ENCODE peak calls at places on chromosome 20, in five cellular contexts. One of them, this sample, is unnamed.

GRCh38 chr20:50868509-50869495 is 62.4 kb downstream of the ADNP start:
- DNase-seq in CD8-positive, alpha-beta memory T cell: no peak
- DNase-seq in left ventricle myocardium inferior: no peak
- DNase-seq in right lobe of liver: no peak
- DNase-seq in brain microvascular endothelial cell: peak; percentile 5
- DNase-seq in this sample: no peak

GRCh38 chr20:51631011-51631950 is 88.8 kb upstream of the NFATC2 start:
- DNase-seq in right lobe of liver: no peak
- DNase-seq in brain microvascular endothelial cell: peak; percentile 99
- DNase-seq in CD8-positive, alpha-beta memory T cell: no peak
- DNase-seq in left ventricle myocardium inferior: peak; percentile 40
- DNase-seq in this sample: peak; percentile 48

GRCh38 chr20:13336308-13337089 is 115.4 kb downstream of the ISM1 start:
- DNase-seq in brain microvascular endothelial cell: no peak
- DNase-seq in left ventricle myocardium inferior: no peak
- DNase-seq in CD8-positive, alpha-beta memory T cell: no peak
- DNase-seq in right lobe of liver: peak; percentile 43
- DNase-seq in this sample: no peak

GRCh38 chr20:54292186-54292585 is 84.3 kb downstream of the PFDN4 start:
- DNase-seq in left ventricle myocardium inferior: no peak
- DNase-seq in CD8-positive, alpha-beta memory T cell: no peak
- DNase-seq in brain microvascular endothelial cell: no peak
- DNase-seq in right lobe of liver: no peak
- DNase-seq in this sample: no peak

GRCh38 chr20:17226410-17227198 is at the start of gene PCSK2:
- DNase-seq in right lobe of liver: no peak
- DNase-seq in left ventricle myocardium inferior: peak; percentile 24
- DNase-seq in CD8-positive, alpha-beta memory T cell: no peak
- DNase-seq in brain microvascular endothelial cell: peak; percentile 24
- DNase-seq in this sample: peak; percentile 95

GRCh38 chr20:290081-290831 is at the start of gene C20orf96:
- DNase-seq in left ventricle myocardium inferior: peak; percentile 93
- DNase-seq in right lobe of liver: peak; percentile 94
- DNase-seq in brain microvascular endothelial cell: peak; percentile 90
- DNase-seq in CD8-positive, alpha-beta memory T cell: peak; percentile 80
- DNase-seq in this sample: peak; percentile 89

GRCh38 chr20:59807909-59808728 is 125.3 kb downstream of the SYCP2 start:
- DNase-seq in left ventricle myocardium inferior: no peak
- DNase-seq in CD8-positive, alpha-beta memory T cell: no peak
- DNase-seq in right lobe of liver: no peak
- DNase-seq in brain microvascular endothelial cell: no peak
- DNase-seq in this sample: no peak

GRCh38 chr20:8749986-8750385 is 318.9 kb upstream of the PLCB4 start:
- DNase-seq in right lobe of liver: no peak
- DNase-seq in brain microvascular endothelial cell: peak; percentile 41
- DNase-seq in CD8-positive, alpha-beta memory T cell: no peak
- DNase-seq in left ventricle myocardium inferior: no peak
- DNase-seq in this sample: no peak

GRCh38 chr20:38630727-38631126 is 29.1 kb downstream of the ARHGAP40 start:
- DNase-seq in CD8-positive, alpha-beta memory T cell: no peak
- DNase-seq in right lobe of liver: no peak
- DNase-seq in left ventricle myocardium inferior: no peak
- DNase-seq in brain microvascular endothelial cell: no peak
- DNase-seq in this sample: no peak

GRCh38 chr20:16927031-16927430 is 178.9 kb downstream of the OTOR start:
- DNase-seq in right lobe of liver: no peak
- DNase-seq in CD8-positive, alpha-beta memory T cell: no peak
- DNase-seq in brain microvascular endothelial cell: no peak
- DNase-seq in left ventricle myocardium inferior: no peak
- DNase-seq in this sample: no peak

GRCh38 chr20:9071976-9072726 is 3.3 kb downstream of the PLCB4 start:
- DNase-seq in left ventricle myocardium inferior: no peak
- DNase-seq in right lobe of liver: no peak
- DNase-seq in brain microvascular endothelial cell: no peak
- DNase-seq in CD8-positive, alpha-beta memory T cell: no peak
- DNase-seq in this sample: no peak

GRCh38 chr20:32164984-32165735 is 42.4 kb downstream of the PLAGL2 start:
- DNase-seq in CD8-positive, alpha-beta memory T cell: no peak
- DNase-seq in right lobe of liver: no peak
- DNase-seq in brain microvascular endothelial cell: no peak
- DNase-seq in left ventricle myocardium inferior: no peak
- DNase-seq in this sample: no peak

GRCh38 chr20:703426-703825 is 27.8 kb upstream of the SCRT2 start:
- DNase-seq in left ventricle myocardium inferior: no peak
- DNase-seq in CD8-positive, alpha-beta memory T cell: no peak
- DNase-seq in brain microvascular endothelial cell: no peak
- DNase-seq in right lobe of liver: no peak
- DNase-seq in this sample: no peak

GRCh38 chr20:14374191-14374590 is 36.8 kb upstream of the FLRT3 start:
- DNase-seq in right lobe of liver: no peak
- DNase-seq in CD8-positive, alpha-beta memory T cell: no peak
- DNase-seq in brain microvascular endothelial cell: no peak
- DNase-seq in left ventricle myocardium inferior: no peak
- DNase-seq in this sample: no peak

GRCh38 chr20:3071610-3072529 is at the start of gene OXT:
- DNase-seq in brain microvascular endothelial cell: no peak
- DNase-seq in CD8-positive, alpha-beta memory T cell: peak; percentile 69
- DNase-seq in left ventricle myocardium inferior: peak; percentile 56
- DNase-seq in right lobe of liver: peak; percentile 56
- DNase-seq in this sample: no peak

GRCh38 chr20:33539129-33539528 is 49.2 kb downstream of the CBFA2T2 start:
- DNase-seq in left ventricle myocardium inferior: no peak
- DNase-seq in right lobe of liver: no peak
- DNase-seq in CD8-positive, alpha-beta memory T cell: no peak
- DNase-seq in brain microvascular endothelial cell: no peak
- DNase-seq in this sample: no peak

GRCh38 chr20:23125159-23125558 is 39.0 kb upstream of the CD93 start:
- DNase-seq in right lobe of liver: no peak
- DNase-seq in brain microvascular endothelial cell: no peak
- DNase-seq in CD8-positive, alpha-beta memory T cell: no peak
- DNase-seq in left ventricle myocardium inferior: no peak
- DNase-seq in this sample: no peak

GRCh38 chr20:3172933-3173581 is at the start of gene LZTS3:
- DNase-seq in left ventricle myocardium inferior: peak; percentile 75
- DNase-seq in right lobe of liver: peak; percentile 72
- DNase-seq in brain microvascular endothelial cell: peak; percentile 36
- DNase-seq in CD8-positive, alpha-beta memory T cell: peak; percentile 90
- DNase-seq in this sample: peak; percentile 88

GRCh38 chr20:17530716-17531536 is at the start of gene BFSP1:
- DNase-seq in right lobe of liver: peak; percentile 74
- DNase-seq in brain microvascular endothelial cell: peak; percentile 31
- DNase-seq in CD8-positive, alpha-beta memory T cell: no peak
- DNase-seq in left ventricle myocardium inferior: peak; percentile 47
- DNase-seq in this sample: peak; percentile 28

GRCh38 chr20:8388707-8389106 is 256.6 kb downstream of the PLCB1 start:
- DNase-seq in CD8-positive, alpha-beta memory T cell: no peak
- DNase-seq in left ventricle myocardium inferior: no peak
- DNase-seq in brain microvascular endothelial cell: peak; percentile 8
- DNase-seq in right lobe of liver: no peak
- DNase-seq in this sample: no peak

GRCh38 chr20:22810626-22811559 is 224.2 kb upstream of the SSTR4 start:
- DNase-seq in CD8-positive, alpha-beta memory T cell: no peak
- DNase-seq in brain microvascular endothelial cell: no peak
- DNase-seq in left ventricle myocardium inferior: no peak
- DNase-seq in right lobe of liver: no peak
- DNase-seq in this sample: peak; percentile 97

GRCh38 chr20:63224272-63225081 is 8.5 kb upstream of the YTHDF1 start:
- DNase-seq in CD8-positive, alpha-beta memory T cell: no peak
- DNase-seq in brain microvascular endothelial cell: peak; percentile 27
- DNase-seq in left ventricle myocardium inferior: peak; percentile 60
- DNase-seq in right lobe of liver: no peak
- DNase-seq in this sample: peak; percentile 94

GRCh38 chr20:44990425-44990824 is 24.1 kb downstream of the STK4 start:
- DNase-seq in right lobe of liver: no peak
- DNase-seq in brain microvascular endothelial cell: no peak
- DNase-seq in CD8-positive, alpha-beta memory T cell: no peak
- DNase-seq in left ventricle myocardium inferior: no peak
- DNase-seq in this sample: no peak

GRCh38 chr20:6468751-6469150 is 298.7 kb upstream of the BMP2 start:
- DNase-seq in right lobe of liver: no peak
- DNase-seq in CD8-positive, alpha-beta memory T cell: no peak
- DNase-seq in left ventricle myocardium inferior: no peak
- DNase-seq in brain microvascular endothelial cell: no peak
- DNase-seq in this sample: no peak

GRCh38 chr20:40497781-40498691 is 191.0 kb downstream of the MAFB start:
- DNase-seq in brain microvascular endothelial cell: no peak
- DNase-seq in left ventricle myocardium inferior: peak; percentile 33
- DNase-seq in right lobe of liver: peak; percentile 39
- DNase-seq in CD8-positive, alpha-beta memory T cell: no peak
- DNase-seq in this sample: peak; percentile 28

GRCh38 chr20:41141153-41141815 is 3.9 kb downstream of the PLCG1 start:
- DNase-seq in CD8-positive, alpha-beta memory T cell: no peak
- DNase-seq in brain microvascular endothelial cell: peak; percentile 12
- DNase-seq in left ventricle myocardium inferior: peak; percentile 63
- DNase-seq in right lobe of liver: no peak
- DNase-seq in this sample: peak; percentile 92

GRCh38 chr20:51457281-51457932 is 85.1 kb downstream of the NFATC2 start:
- DNase-seq in brain microvascular endothelial cell: peak; percentile 73
- DNase-seq in CD8-positive, alpha-beta memory T cell: no peak
- DNase-seq in right lobe of liver: no peak
- DNase-seq in left ventricle myocardium inferior: peak; percentile 53
- DNase-seq in this sample: no peak

GRCh38 chr20:39775110-39775509 is 813.0 kb downstream of the DHX35 start:
- DNase-seq in CD8-positive, alpha-beta memory T cell: no peak
- DNase-seq in right lobe of liver: peak; percentile 64
- DNase-seq in left ventricle myocardium inferior: peak; percentile 76
- DNase-seq in brain microvascular endothelial cell: peak; percentile 40
- DNase-seq in this sample: peak; percentile 43

GRCh38 chr20:41314386-41314785 is 3.1 kb downstream of the ZHX3 start:
- DNase-seq in brain microvascular endothelial cell: no peak
- DNase-seq in right lobe of liver: no peak
- DNase-seq in left ventricle myocardium inferior: no peak
- DNase-seq in CD8-positive, alpha-beta memory T cell: no peak
- DNase-seq in this sample: no peak

DNA sequence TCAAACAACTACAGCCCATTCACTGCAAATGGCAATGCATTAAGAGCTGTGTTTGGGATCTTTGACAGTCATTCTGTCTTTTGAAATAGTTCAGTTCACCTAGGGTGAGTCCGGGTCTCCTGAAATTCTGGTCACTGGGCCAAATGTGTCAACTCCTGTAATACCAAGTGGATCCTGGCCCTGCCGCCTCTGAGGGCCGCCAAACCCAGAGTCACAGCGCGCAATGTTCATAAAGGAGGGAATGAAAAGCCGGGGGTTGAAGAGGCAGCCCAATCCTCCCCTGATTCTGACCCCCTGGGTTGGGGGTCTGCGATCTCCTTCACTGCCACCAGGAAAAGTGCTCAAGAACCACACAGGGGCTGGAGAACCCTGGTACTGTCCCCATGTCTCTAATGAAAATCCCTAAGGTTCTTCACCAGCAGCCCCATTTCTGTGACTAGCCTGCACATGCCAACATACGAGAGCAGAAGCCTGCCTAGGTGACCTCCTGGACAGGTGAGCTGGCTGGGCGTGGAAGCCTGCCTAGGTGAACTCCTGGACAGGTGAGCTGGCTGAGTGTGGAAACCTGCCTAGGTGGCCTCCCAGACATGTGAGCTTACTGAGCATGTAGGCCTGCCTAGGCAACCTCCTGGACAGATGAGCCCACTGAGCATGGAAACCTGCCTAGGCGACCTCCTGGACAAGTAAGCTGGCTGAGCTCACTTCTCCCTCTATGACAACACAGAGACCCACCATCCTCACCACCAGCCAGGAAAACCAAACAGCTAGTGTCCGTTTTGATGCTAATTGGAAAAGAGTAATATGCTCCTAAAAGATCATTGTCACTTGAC is 16.1 kb upstream of the APMAP start:
- DNase-seq in CD8-positive, alpha-beta memory T cell: no peak
- DNase-seq in left ventricle myocardium inferior: no peak
- DNase-seq in right lobe of liver: no peak
- DNase-seq in brain microvascular endothelial cell: no peak
- DNase-seq in this sample: no peak
- H3K27ac ChIP-seq in CD8-positive, alpha-beta memory T cell: no peak overlapping the region
- H3K27ac ChIP-seq in left ventricle myocardium inferior: peak overlapping the region; percentile 76
- H3K27ac ChIP-seq in right lobe of liver: no peak overlapping the region
- H3K27ac ChIP-seq in brain microvascular endothelial cell: no peak overlapping the region
- H3K27ac ChIP-seq in this sample: no peak overlapping the region

DNA sequence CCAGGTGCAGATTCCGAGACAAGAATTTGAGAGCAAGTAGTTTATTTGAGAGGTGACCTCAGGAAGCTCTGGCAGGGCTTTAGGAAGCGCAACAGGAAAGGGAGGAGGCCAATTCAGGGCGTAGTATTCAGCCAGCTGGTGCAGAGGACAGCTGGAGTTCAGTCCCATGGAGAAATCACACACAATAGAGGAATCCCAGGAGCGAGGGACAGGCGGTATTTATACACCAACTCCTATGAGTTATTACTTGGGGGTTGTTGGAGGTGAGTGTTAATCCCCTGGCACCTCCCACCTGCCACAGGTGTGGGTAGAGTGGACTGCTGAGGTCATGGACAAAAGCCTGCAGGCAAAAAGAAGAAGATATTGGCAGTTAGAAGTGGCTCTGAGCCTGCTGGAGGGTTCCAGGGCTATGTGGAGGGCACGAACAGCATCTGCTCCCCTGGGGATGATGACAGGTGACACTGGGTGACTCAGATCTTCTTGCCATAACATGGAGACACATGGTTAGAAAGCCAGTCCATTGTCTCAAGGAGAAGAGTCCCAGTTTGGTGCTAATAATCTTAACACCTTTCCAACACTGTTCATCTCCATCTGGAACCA is 13.9 kb upstream of the SULF2 start:
- DNase-seq in brain microvascular endothelial cell: no peak
- DNase-seq in right lobe of liver: no peak
- DNase-seq in left ventricle myocardium inferior: no peak
- DNase-seq in CD8-positive, alpha-beta memory T cell: no peak
- DNase-seq in this sample: peak; percentile 81
- H3K27ac ChIP-seq in brain microvascular endothelial cell: no peak overlapping the region
- H3K27ac ChIP-seq in right lobe of liver: no peak overlapping the region
- H3K27ac ChIP-seq in left ventricle myocardium inferior: peak overlapping the region; percentile 43
- H3K27ac ChIP-seq in CD8-positive, alpha-beta memory T cell: no peak overlapping the region
- H3K27ac ChIP-seq in this sample: no peak overlapping the region

DNA sequence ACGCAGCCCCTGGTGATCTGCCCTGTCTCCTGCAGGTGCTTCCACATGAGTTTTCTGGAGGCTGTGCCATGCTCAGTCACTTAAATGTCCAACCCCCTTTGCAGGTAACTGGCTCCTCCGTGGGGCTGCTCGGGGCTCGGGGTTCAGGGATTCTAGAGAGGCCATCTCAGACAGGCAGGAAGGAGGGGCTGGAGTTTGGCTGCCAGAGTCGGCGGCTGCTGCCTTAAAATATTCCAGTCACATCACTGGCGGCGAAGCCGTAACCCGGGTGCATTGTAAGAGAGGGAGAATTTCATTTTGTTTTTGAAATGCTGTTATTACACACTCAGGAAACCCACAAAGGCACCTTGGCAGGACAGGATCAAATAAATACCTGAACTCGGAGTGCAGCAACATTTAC is 212.9 kb upstream of the PMEPA1 start:
- DNase-seq in left ventricle myocardium inferior: no peak
- DNase-seq in brain microvascular endothelial cell: no peak
- DNase-seq in CD8-positive, alpha-beta memory T cell: no peak
- DNase-seq in right lobe of liver: no peak
- DNase-seq in this sample: no peak
- H3K27ac ChIP-seq in left ventricle myocardium inferior: no peak overlapping the region
- H3K27ac ChIP-seq in brain microvascular endothelial cell: no peak overlapping the region
- H3K27ac ChIP-seq in CD8-positive, alpha-beta memory T cell: no peak overlapping the region
- H3K27ac ChIP-seq in right lobe of liver: no peak overlapping the region
- H3K27ac ChIP-seq in this sample: no peak overlapping the region

GRCh38 chr20:47278907-47279348 is 77.6 kb downstream of the ZMYND8 start:
- DNase-seq in left ventricle myocardium inferior: no peak
- DNase-seq in right lobe of liver: no peak
- DNase-seq in CD8-positive, alpha-beta memory T cell: no peak
- DNase-seq in brain microvascular endothelial cell: no peak
- DNase-seq in this sample: no peak
- H3K27ac ChIP-seq in left ventricle myocardium inferior: peak overlapping the region; percentile 71
- H3K27ac ChIP-seq in right lobe of liver: no peak overlapping the region
- H3K27ac ChIP-seq in CD8-positive, alpha-beta memory T cell: no peak overlapping the region
- H3K27ac ChIP-seq in brain microvascular endothelial cell: no peak overlapping the region
- H3K27ac ChIP-seq in this sample: no peak overlapping the region

This sample was measured in SJCRH30.